ENCODE peak calls at places on chromosomes 5 and 9, in four cellular contexts. U is NCI-H1694, I is posterior cingulate gyrus, H is GM19239. R is an unnamed sample.

GRCh38 chr5:122076669-122077450 is 1.2 kb downstream of the LOX start:
- DNase-seq in U (no peak), I (peak; percentile 95), H (peak; percentile 18), R (peak; percentile 77)

GRCh38 chr9:124527781-124528180 is 20.6 kb upstream of the NR5A1 start:
- DNase-seq in H (no peak), I (peak; percentile 13), U (no peak), R (peak; percentile 32)

GRCh38 chr5:62030326-62030725 is 275.7 kb upstream of the KIF2A start:
- DNase-seq in H (no peak), I (no peak), U (no peak), R (no peak)

GRCh38 chr9:83435301-83435700 is 102.9 kb downstream of the FRMD3 start:
- DNase-seq in U (no peak), I (no peak), H (no peak), R (no peak)

GRCh38 chr5:109779036-109779735 is 89.5 kb downstream of the MAN2A1 start:
- DNase-seq in I (no peak), U (no peak), H (no peak), R (no peak)

GRCh38 chr5:164191240-164191639 is 685.8 kb downstream of the MAT2B start:
- DNase-seq in H (no peak), U (no peak), I (peak; percentile 63), R (peak; percentile 45)

GRCh38 chr5:126490167-126490937 is 67.1 kb downstream of the GRAMD2B start:
- DNase-seq in I (no peak), H (no peak), U (no peak), R (no peak)

GRCh38 chr5:64939772-64940510 is 171.2 kb downstream of the CWC27 start:
- DNase-seq in I (peak; percentile 26), U (no peak), H (no peak), R (no peak)

GRCh38 chr9:97591535-97591934 is 41.6 kb downstream of the TSTD2 start:
- DNase-seq in H (no peak), U (no peak), I (no peak), R (no peak)

GRCh38 chr5:85814596-85814995 is 803.1 kb upstream of the COX7C start:
- DNase-seq in H (no peak), U (no peak), I (no peak), R (no peak)

GRCh38 chr9:133142657-133143592 is 20.8 kb downstream of the GBGT1 start:
- DNase-seq in I (no peak), U (no peak), H (no peak), R (no peak)

GRCh38 chr5:170523129-170523497 is 19.3 kb downstream of the KCNIP1 start:
- DNase-seq in I (peak; percentile 94), U (peak; percentile 84), H (no peak), R (no peak)

GRCh38 chr9:134180786-134181647 is 16.7 kb upstream of the RNU6ATAC start:
- DNase-seq in H (no peak), U (no peak), I (peak; percentile 73), R (no peak)

GRCh38 chr5:126354012-126354856 is 69.0 kb upstream of the GRAMD2B start:
- DNase-seq in I (no peak), H (peak; percentile 17), U (peak; percentile 47), R (peak; percentile 99)

GRCh38 chr5:64958757-64959391 is 190.1 kb downstream of the CWC27 start:
- DNase-seq in U (peak; percentile 8), H (no peak), I (no peak), R (peak; percentile 47)

GRCh38 chr9:32395483-32396216 is 11.2 kb downstream of the ACO1 start:
- DNase-seq in U (no peak), I (no peak), H (no peak), R (peak; percentile 96)

GRCh38 chr5:14190194-14191164 is 47.3 kb downstream of the TRIO start:
- DNase-seq in I (peak; percentile 85), H (no peak), U (no peak), R (peak; percentile 97)

GRCh38 chr5:140261403-140262171 is 41.3 kb downstream of the PFDN1 start:
- DNase-seq in I (peak; percentile 91), H (no peak), U (no peak), R (peak; percentile 87)

GRCh38 chr5:81856948-81857928 is 106.3 kb upstream of the SSBP2 start:
- DNase-seq in I (peak; percentile 96), U (peak; percentile 76), H (no peak), R (peak; percentile 64)

GRCh38 chr9:113380869-113381378 is 4.1 kb upstream of the HDHD3 start:
- DNase-seq in U (no peak), H (peak; percentile 48), I (peak; percentile 12), R (no peak)

GRCh38 chr9:133824802-133825186 is 86.6 kb upstream of the SARDH start:
- DNase-seq in I (no peak), U (no peak), H (no peak), R (no peak)

GRCh38 chr5:60092671-60093422 is 199.3 kb upstream of the PDE4D start:
- DNase-seq in H (no peak), I (no peak), U (no peak), R (peak; percentile 33)

GRCh38 chr5:16492398-16493175 is 27.0 kb upstream of the ZNF622 start:
- DNase-seq in H (no peak), U (no peak), I (no peak), R (peak; percentile 99)

GRCh38 chr5:12911156-12911555 is 1006.9 kb upstream of the CTNND2 start:
- DNase-seq in H (no peak), U (no peak), I (no peak), R (no peak)

GRCh38 chr5:64165500-64166200 is at the start of gene RNF180:
- DNase-seq in U (no peak), H (no peak), I (peak; percentile 95), R (peak; percentile 19)

GRCh38 chr5:60852940-60853339 is 8.9 kb upstream of the ELOVL7 start:
- DNase-seq in U (no peak), H (no peak), I (no peak), R (no peak)

GRCh38 chr5:97529354-97529753 is 346.3 kb upstream of the RIOK2 start:
- DNase-seq in I (no peak), U (no peak), H (no peak), R (peak; percentile 55)

GRCh38 chr9:23229764-23230434 is 596.1 kb downstream of the ELAVL2 start:
- DNase-seq in H (no peak), U (no peak), I (peak; percentile 13), R (no peak)

GRCh38 chr5:120055858-120056257 is 408.2 kb upstream of the PRR16 start:
- DNase-seq in I (no peak), H (no peak), U (no peak), R (peak; percentile 71)

GRCh38 chr9:113479150-113479761 is 15.7 kb downstream of the RGS3 start:
- DNase-seq in H (no peak), I (no peak), U (no peak), R (no peak)

R was measured in LHCN-M2.